ENCODE peak calls at places on chromosomes 3 and 15, in four cellular contexts. V is nephron progenitor cell, N is psoas muscle, G is foreskin fibroblast. C is an unnamed sample.

GRCh38 chr15:42359990-42360389 is 689 bp downstream of the CAPN3 start:
- DNase-seq in V (no peak), N (peak), G (no peak), C (no peak)

GRCh38 chr3:14789640-14790285 is 29.0 kb upstream of the FGD5 start:
- DNase-seq in G (no peak), V (no peak), N (no peak), C (no peak)

GRCh38 chr3:189459231-189459630 is 172.0 kb upstream of the TP63 start:
- DNase-seq in V (no peak), N (no peak), G (no peak), C (no peak)

GRCh38 chr3:98583766-98584165 is 9.6 kb downstream of the CPOX start:
- DNase-seq in N (no peak), V (no peak), G (no peak), C (no peak)

GRCh38 chr3:191373327-191373726 is 43.0 kb upstream of the UTS2B start:
- DNase-seq in N (no peak), G (peak), V (no peak), C (no peak)

GRCh38 chr3:59240856-59241255 is 191.0 kb upstream of the CFAP20DC start:
- DNase-seq in N (no peak), V (no peak), G (no peak), C (no peak)

GRCh38 chr3:133966954-133967353 is 62.8 kb downstream of the SLCO2A1 start:
- DNase-seq in N (no peak), V (peak), G (no peak), C (no peak)

GRCh38 chr3:81716870-81717509 is 44.5 kb downstream of the GBE1 start:
- DNase-seq in V (peak), G (peak), N (no peak), C (no peak)

GRCh38 chr15:82556315-82557035 is 16.2 kb upstream of the RPS17 start:
- DNase-seq in G (no peak), V (no peak), N (no peak), C (no peak)

GRCh38 chr3:187955076-187955952 is 198.6 kb upstream of the LPP start:
- DNase-seq in N (peak), V (no peak), G (peak), C (peak)

DNA sequence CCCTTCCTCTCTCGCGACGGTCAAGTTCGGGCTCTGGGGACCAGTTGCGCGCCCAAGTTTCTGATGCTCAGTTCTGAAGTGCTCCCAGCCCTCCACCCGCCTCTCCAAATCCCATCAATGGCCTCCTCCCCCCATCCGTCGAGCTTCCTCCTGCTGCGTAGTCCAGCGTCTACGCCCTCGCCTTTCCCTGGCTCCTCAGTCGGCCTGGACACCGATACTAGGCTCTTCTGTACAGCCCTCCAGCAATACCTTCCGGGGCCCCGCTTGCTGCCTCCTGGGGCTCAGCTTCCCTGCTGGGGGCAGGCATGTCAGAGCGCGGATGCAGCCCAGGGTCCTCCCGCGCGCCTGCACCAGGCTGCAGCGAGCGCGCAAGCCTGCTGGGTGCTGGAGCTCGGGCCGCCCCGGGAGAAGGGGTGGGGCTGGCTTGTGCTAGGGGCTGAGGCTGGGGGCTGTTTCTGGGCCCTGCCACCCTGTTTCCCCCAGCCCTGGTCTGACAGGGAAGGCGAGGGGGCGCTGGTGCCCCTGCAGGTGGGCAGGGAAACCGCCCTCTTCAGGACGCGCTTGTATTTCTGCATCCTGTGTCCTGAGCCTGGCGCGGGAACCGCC is 353.3 kb upstream of the SUCLG2 start:
- DNase-seq in N (peak), G (peak), V (peak), C (no peak)
- TF ChIP-seq CTCF in N (no peak), G (no peak), V (peak), C (no peak)

GRCh38 chr3:40524571-40525285 is at the start of gene ZNF621:
- DNase-seq in G (peak), N (peak), V (peak), C (peak)
- TF ChIP-seq CTCF in G (no peak), N (no peak), V (no peak), C (no peak)

GRCh38 chr3:132350814-132351213 is 33.6 kb downstream of the ACP3 start:
- DNase-seq in V (no peak), N (no peak), G (no peak), C (no peak)
- TF ChIP-seq CTCF in V (no peak), N (no peak), G (no peak), C (no peak)

GRCh38 chr3:107846282-107846852 is 244.5 kb downstream of the CD47 start:
- DNase-seq in N (peak), G (peak), V (peak), C (peak)
- TF ChIP-seq CTCF in N (peak), G (peak), V (peak), C (peak)

DNA sequence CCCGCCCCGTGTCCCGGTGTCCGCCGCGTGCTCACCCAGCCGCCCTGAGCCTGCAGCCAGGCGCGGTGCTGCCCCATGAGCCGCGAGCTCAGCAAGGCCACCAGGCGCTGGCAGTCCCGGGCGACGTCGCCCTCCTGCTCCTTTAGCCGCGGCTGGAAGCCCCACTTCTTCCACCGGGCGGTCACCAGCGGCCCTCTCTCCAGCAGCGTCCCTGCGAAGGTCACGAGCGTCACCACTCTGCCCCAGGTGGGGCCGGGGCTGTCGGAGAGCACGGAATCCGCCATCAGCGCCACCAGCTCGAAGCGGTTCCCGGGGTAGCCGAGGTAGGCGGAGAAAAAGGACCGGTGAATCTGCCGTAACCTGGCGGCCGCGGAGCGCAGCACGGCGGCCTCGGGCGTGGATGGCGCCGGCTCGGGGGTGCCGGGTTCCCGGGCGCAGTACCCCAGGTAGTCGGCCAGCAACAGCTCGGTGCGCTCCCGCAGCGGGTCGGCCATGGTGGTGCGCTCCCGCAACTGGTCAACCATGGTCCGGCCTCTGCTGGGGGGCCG is 298 bp downstream of the BCL2L10 start:
- DNase-seq in V (no peak), G (peak), N (no peak), C (no peak)
- TF ChIP-seq CTCF in V (no peak), G (no peak), N (no peak), C (no peak)

DNA sequence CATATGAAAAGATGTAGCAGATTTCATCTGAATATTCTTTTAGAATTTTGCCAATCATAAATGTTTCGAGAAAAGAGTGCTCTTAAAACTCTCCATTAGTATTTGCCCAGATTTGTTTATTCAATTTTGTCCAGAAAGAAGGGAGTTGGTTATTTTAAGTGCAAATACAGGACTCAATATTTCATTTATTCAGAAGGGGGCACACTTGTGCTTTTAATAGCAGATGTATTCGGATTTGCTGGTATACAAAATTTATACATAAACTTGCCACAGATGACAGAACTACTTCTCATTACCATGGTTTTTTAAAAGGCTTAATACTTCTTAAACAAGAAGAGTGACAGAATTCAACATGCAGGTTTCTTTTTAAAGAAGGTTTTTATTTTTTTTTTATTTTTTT is 69.8 kb upstream of the GRM7 start:
- DNase-seq in N (no peak), V (no peak), G (no peak), C (no peak)
- TF ChIP-seq CTCF in N (no peak), V (no peak), G (no peak), C (no peak)

GRCh38 chr15:45200001-45200798 is 12.4 kb upstream of the SHF start:
- DNase-seq in G (peak), V (peak), N (peak), C (peak)

GRCh38 chr15:45201557-45202246 is 13.9 kb upstream of the SHF start:
- DNase-seq in G (no peak), N (no peak), V (no peak), C (no peak)

GRCh38 chr15:45203182-45203581 is 15.4 kb upstream of the SHF start:
- DNase-seq in G (no peak), V (no peak), N (no peak), C (no peak)

GRCh38 chr15:45200799-45201556 is 13.2 kb upstream of the SHF start:
- DNase-seq in N (peak), V (peak), G (peak), C (peak)

GRCh38 chr15:45205192-45205591 is 17.4 kb upstream of the SHF start:
- DNase-seq in G (peak), V (peak), N (peak), C (peak)
- TF ChIP-seq CTCF in G (peak), V (peak), N (peak), C (peak)

DNA sequence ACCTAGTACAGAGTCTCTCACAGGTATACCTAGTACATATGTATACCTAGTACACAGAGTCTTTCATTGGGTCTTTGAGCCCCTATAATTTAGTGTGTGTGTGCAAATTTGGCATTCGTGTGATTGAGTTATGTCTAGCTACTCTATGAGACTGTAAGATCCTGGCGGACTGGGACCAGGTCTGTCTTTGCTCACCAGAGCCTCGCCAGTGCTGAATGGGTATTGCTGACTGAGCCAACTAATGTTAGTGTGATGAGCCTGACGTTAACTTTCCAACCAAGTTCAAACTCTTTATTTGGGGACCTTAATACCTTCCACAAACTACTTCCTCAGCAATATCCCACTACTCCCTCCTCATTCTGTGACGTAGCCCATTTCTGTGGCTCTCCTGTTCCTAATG is 35.6 kb downstream of the SETMAR start:
- DNase-seq in V (no peak), G (no peak), N (no peak), C (no peak)
- TF ChIP-seq CTCF in V (no peak), G (no peak), N (no peak), C (no peak)

C was measured in HL-60.